ENCODE peak calls at places on chromosomes 12 and 14, in six cellular contexts. I is K562, C is A549, H is endothelial cell of umbilical vein, T is HepG2, B is GM12878. F is an unnamed sample.

GRCh38 chr12:32583535-32583934 is 95.6 kb upstream of the DNM1L start:
- DNase-seq in C (no peak), B (no peak), T (no peak), I (no peak), H (peak), F (peak)

GRCh38 chr12:6817056-6817455 is 4.6 kb upstream of the GPR162 start:
- DNase-seq in B (no peak), C (no peak), I (no peak), H (no peak), T (no peak), F (no peak)

GRCh38 chr14:70398706-70399431 is 18.0 kb downstream of the SYNJ2BP start:
- DNase-seq in T (no peak), I (no peak), H (no peak), B (no peak), C (no peak), F (no peak)

GRCh38 chr14:95043314-95043713 is 114.0 kb downstream of the DICER1 start:
- DNase-seq in C (no peak), T (no peak), I (no peak), B (no peak), H (no peak), F (no peak)

GRCh38 chr12:1551496-1551895 is 42.9 kb downstream of the FBXL14 start:
- DNase-seq in I (no peak), C (no peak), H (no peak), B (no peak), T (no peak), F (no peak)

GRCh38 chr14:85195872-85196477 is 334.0 kb upstream of the FLRT2 start:
- DNase-seq in T (no peak), H (peak), I (no peak), C (peak), B (no peak), F (peak)

GRCh38 chr14:94643316-94644101 is 31.3 kb downstream of the SERPINA3 start:
- DNase-seq in C (no peak), T (no peak), I (no peak), H (no peak), B (no peak), F (no peak)

GRCh38 chr12:31922341-31923062 is 36.7 kb upstream of the RESF1 start:
- DNase-seq in T (peak), B (no peak), C (peak), I (no peak), H (peak), F (peak)

GRCh38 chr12:132489078-132489601 is 811 bp upstream of the FBRSL1 start:
- DNase-seq in H (peak), B (no peak), C (no peak), T (no peak), I (no peak), F (peak)

GRCh38 chr14:52700701-52701172 is 5.4 kb upstream of the ERO1A start:
- DNase-seq in B (no peak), I (no peak), C (peak), T (peak), H (peak), F (no peak)

GRCh38 chr12:124466200-124467128 is 100.9 kb downstream of the NCOR2 start:
- DNase-seq in C (peak), T (no peak), I (no peak), B (no peak), H (peak), F (peak)

GRCh38 chr14:74954232-74954946 is 1.0 kb downstream of the PGF start:
- DNase-seq in I (no peak), T (peak), H (peak), C (no peak), B (no peak), F (no peak)

GRCh38 chr12:105671720-105672119 is 341.2 kb downstream of the C12orf75 start:
- DNase-seq in H (no peak), T (no peak), I (no peak), C (no peak), B (no peak), F (no peak)

GRCh38 chr14:41607966-41608663 is 1.4 kb downstream of the LRFN5 start:
- DNase-seq in H (no peak), C (no peak), I (no peak), T (no peak), B (no peak), F (no peak)

GRCh38 chr12:51421266-51421884 is 3.3 kb upstream of the SLC4A8 start:
- DNase-seq in H (peak), B (no peak), I (peak), T (peak), C (peak), F (peak)

GRCh38 chr14:102088012-102088792 is 1.4 kb upstream of the HSP90AA1 start:
- DNase-seq in I (peak), C (no peak), T (no peak), B (peak), H (peak), F (peak)

GRCh38 chr14:105448706-105449111 is 25.9 kb upstream of the CRIP2 start:
- DNase-seq in C (peak), B (no peak), H (peak), I (peak), T (peak), F (peak)

GRCh38 chr12:56162468-56163290 is 4.5 kb downstream of the MYL6 start:
- DNase-seq in H (no peak), I (no peak), C (no peak), T (no peak), B (no peak), F (no peak)

GRCh38 chr12:52910248-52910883 is 5.5 kb upstream of the KRT8 start:
- DNase-seq in C (no peak), T (peak), H (no peak), B (no peak), I (no peak), F (no peak)

GRCh38 chr12:117063162-117063911 is 35.9 kb downstream of the TESC start:
- DNase-seq in I (no peak), B (peak), T (no peak), H (no peak), C (no peak), F (peak)

GRCh38 chr12:113860950-113861349 is 105.2 kb downstream of the RBM19 start:
- DNase-seq in B (no peak), I (peak), H (no peak), C (peak), T (no peak), F (peak)

GRCh38 chr12:6816598-6816997 is 5.0 kb upstream of the GPR162 start:
- DNase-seq in B (no peak), I (no peak), C (no peak), T (no peak), H (no peak), F (no peak)

GRCh38 chr14:68239988-68240387 is 420.4 kb downstream of the RAD51B start:
- DNase-seq in T (no peak), B (no peak), I (no peak), C (no peak), H (peak), F (no peak)

GRCh38 chr14:88599761-88600439 is 37.1 kb downstream of the ZC3H14 start:
- DNase-seq in H (no peak), C (no peak), T (no peak), I (no peak), B (peak), F (no peak)

GRCh38 chr14:39467889-39468524 is 35.8 kb upstream of the FBXO33 start:
- DNase-seq in I (peak), H (peak), B (no peak), T (peak), C (peak), F (peak)

GRCh38 chr12:53174881-53175491 is 5.5 kb upstream of the ZNF740 start:
- DNase-seq in I (peak), H (peak), C (peak), T (peak), B (no peak), F (peak)

GRCh38 chr12:112750971-112751370 is 40.6 kb upstream of the RPH3A start:
- DNase-seq in T (no peak), H (no peak), B (no peak), C (no peak), I (no peak), F (no peak)

GRCh38 chr12:53710098-53710497 is 17.2 kb downstream of the CALCOCO1 start:
- DNase-seq in H (no peak), T (no peak), I (no peak), C (no peak), B (no peak), F (no peak)

GRCh38 chr12:114876968-114877680 is 193.1 kb upstream of the TBX3 start:
- DNase-seq in C (no peak), T (no peak), I (no peak), H (no peak), B (no peak), F (no peak)

GRCh38 chr14:105150026-105150367 is 18.6 kb downstream of the JAG2 start:
- DNase-seq in C (no peak), I (no peak), T (no peak), B (no peak), H (no peak), F (no peak)

GRCh38 chr14:51653096-51653814 is 1.5 kb downstream of the FRMD6 start:
- DNase-seq in C (peak), T (no peak), H (peak), B (no peak), I (no peak), F (peak)

GRCh38 chr12:91991397-91992187 is 154.1 kb downstream of the BTG1 start:
- DNase-seq in C (peak), I (no peak), H (peak), T (no peak), B (peak), F (peak)

GRCh38 chr12:100068305-100068704 is 74.4 kb downstream of the BLTP3B start:
- DNase-seq in I (no peak), C (no peak), H (no peak), T (no peak), B (no peak), F (no peak)

GRCh38 chr14:59600211-59600945 is 23.8 kb upstream of the CCDC175 start:
- DNase-seq in H (no peak), I (no peak), T (no peak), B (no peak), C (no peak), F (no peak)

GRCh38 chr12:22064968-22065367 is 18.9 kb downstream of the CMAS start:
- DNase-seq in I (no peak), B (no peak), H (no peak), C (no peak), T (no peak), F (no peak)

GRCh38 chr14:68495638-68496114 is 297.2 kb downstream of the ZFP36L1 start:
- DNase-seq in T (no peak), H (no peak), C (no peak), B (peak), I (no peak), F (no peak)

GRCh38 chr12:93460882-93461281 is 6.4 kb upstream of the MRPL42 start:
- DNase-seq in H (no peak), T (no peak), C (no peak), B (no peak), I (no peak), F (peak)

GRCh38 chr14:56490379-56490778 is 89.2 kb upstream of the TMEM260 start:
- DNase-seq in T (peak), B (no peak), H (peak), C (peak), I (peak), F (peak)

GRCh38 chr12:63420206-63420644 is 248.1 kb downstream of the DPY19L2 start:
- DNase-seq in I (peak), C (peak), T (peak), H (peak), B (peak), F (peak)

GRCh38 chr12:3000548-3001275 is 41.5 kb downstream of the TEAD4 start:
- DNase-seq in H (no peak), I (peak), B (no peak), C (no peak), T (peak), F (no peak)

GRCh38 chr12:3002636-3003035 is 43.4 kb downstream of the TEAD4 start:
- DNase-seq in H (no peak), I (no peak), B (no peak), C (no peak), T (no peak), F (peak)

GRCh38 chr12:3004655-3005565 is 45.7 kb downstream of the TEAD4 start:
- DNase-seq in C (no peak), T (no peak), B (no peak), I (no peak), H (no peak), F (peak)

GRCh38 chr12:3005736-3006135 is 46.5 kb downstream of the TEAD4 start:
- DNase-seq in I (no peak), C (no peak), H (no peak), B (no peak), T (no peak), F (no peak)

GRCh38 chr12:3003593-3003992 is 44.4 kb downstream of the TEAD4 start:
- DNase-seq in I (no peak), C (no peak), H (no peak), B (no peak), T (no peak), F (no peak)
- TF ChIP-seq CTCF in I (no peak), C (no peak), H (no peak), B (no peak), T (no peak), F (no peak)

DNA sequence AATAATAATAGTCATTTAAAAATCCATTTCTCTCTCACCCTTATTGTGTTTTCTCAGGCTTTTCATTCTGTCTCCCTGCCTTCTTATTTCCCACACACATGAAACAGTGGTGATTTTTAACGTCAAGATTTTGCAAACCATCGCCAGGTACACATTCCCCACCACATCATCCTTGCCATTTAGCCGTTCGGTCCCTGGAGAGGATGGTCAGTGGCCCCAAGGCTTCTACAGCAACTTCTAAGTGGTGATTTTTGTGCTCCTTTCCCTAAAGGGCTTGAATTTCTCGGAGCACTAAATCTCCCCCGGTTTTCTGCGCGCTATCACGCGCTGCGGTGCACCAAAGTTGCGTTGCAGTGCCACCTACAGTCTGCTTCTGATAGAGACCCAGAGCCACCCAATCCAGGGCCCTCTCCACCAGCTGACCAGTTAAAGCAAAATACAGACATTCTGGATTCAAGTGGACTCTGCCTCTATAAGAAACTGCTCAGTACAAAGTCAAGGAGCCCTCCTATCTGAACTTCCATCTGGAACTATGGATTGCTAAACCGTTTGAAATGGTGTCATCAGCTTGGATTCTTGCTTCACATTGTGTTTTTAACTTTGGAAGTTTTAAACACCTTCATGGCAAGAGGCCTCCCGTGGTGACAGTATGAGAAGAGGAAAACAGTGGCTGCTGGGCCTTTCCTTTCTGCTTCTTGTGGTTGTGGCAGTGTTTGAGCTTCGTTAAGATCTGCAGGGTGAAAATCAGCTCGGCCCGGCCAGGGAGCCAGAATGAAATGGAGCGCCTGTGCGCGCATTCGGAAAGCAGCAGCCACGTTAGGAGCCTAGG is 234.0 kb downstream of the SPTSSA start:
- DNase-seq in B (no peak), I (peak), C (peak), T (peak), H (peak), F (peak)
- TF ChIP-seq MYC in B (no peak), I (no peak), C (no peak), T (no peak), H (no peak), F (no peak)

DNA sequence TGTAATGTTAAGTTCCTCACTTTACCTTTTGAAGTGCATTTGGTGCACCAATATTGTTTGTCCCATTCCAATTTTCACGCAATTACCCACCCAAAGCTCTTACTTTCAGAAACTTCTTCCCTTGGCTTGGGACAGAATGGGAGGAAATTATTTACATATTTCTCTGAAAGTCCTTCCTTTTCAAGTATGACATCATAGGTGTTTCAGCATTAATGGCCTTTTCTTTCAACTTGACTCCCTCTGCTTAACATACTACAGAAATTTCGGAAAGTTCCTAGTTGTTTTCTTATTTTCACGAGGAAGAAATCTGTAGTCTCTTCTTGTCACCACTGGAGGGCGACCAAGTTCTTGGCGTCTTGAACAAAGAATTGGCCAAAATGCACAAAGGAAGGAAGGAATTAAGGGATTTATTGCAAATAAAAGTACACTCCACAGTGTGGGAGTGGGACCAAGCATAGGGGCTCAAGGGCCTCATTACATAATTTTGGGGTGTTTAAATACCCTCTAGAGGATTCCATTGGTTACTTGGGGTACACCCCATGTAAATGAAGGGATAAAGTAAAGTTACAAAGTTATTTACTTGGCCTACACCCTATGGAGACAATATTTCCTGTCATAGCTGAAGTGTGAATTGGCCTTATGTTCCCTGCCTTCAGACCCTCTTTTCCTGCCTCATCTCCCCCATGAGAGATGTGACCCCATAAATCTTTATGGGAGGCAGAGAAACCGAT is 70.5 kb downstream of the RPL10L start:
- DNase-seq in T (peak), C (peak), H (peak), B (no peak), I (peak), F (peak)
- TF ChIP-seq CTCF in T (peak), C (peak), H (peak), B (peak), I (peak), F (peak)

DNA sequence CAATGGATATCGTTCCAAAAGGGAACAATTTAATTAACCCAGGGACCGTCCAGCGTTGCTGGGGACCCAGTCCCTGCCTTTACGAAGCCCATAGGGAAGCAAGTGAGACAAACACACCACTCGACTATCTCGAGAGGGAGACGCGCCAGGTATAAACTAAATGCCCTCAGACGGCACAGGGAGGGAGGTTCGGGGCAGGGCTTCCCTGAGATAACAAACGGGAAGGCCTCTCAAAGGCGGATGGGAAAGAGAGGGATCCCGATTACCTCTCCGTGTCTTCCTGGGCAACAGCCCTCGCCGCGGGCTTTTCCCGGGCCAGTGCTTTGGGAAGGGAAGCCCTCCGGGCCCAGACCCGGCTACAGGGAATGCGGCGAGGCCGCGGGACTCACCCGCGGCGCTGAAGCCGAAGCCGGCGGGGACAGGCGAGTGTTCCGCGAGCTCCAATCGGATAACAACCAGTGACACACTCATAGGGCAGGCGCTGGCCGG is 390 bp downstream of the BRAP start:
- DNase-seq in C (peak), H (no peak), I (peak), B (no peak), T (peak), F (peak)
- TF ChIP-seq MYC in C (no peak), H (no peak), I (no peak), B (no peak), T (no peak), F (no peak)